ENCODE peak calls at places on chromosome 5, in four cellular contexts. U, C, X and H are unnamed samples.

GRCh38 chr5:114449836-114450515 is 88.1 kb downstream of the KCNN2 start:
- DNase-seq in C (peak; percentile 73), U (peak; percentile 61), X (peak; percentile 55), H (peak; percentile 23)

GRCh38 chr5:83430130-83431010 is 41.2 kb upstream of the VCAN start:
- DNase-seq in U (peak; percentile 30), X (peak; percentile 53), C (no peak), H (peak; percentile 26)

GRCh38 chr5:80809451-80809850 is 150.7 kb upstream of the RASGRF2 start:
- DNase-seq in U (no peak), C (no peak), X (no peak), H (no peak)

GRCh38 chr5:39024005-39024404 is 50.2 kb downstream of the RICTOR start:
- DNase-seq in C (no peak), U (no peak), X (no peak), H (no peak)

GRCh38 chr5:96256795-96257470 is 176.1 kb downstream of the PCSK1 start:
- DNase-seq in C (no peak), U (peak; percentile 17), X (no peak), H (peak; percentile 78)

GRCh38 chr5:111453747-111454146 is 58.6 kb downstream of the STARD4 start:
- DNase-seq in C (no peak), X (no peak), U (no peak), H (no peak)

GRCh38 chr5:142644640-142645361 is 41.1 kb downstream of the FGF1 start:
- DNase-seq in U (no peak), C (no peak), X (no peak), H (peak; percentile 96)

GRCh38 chr5:59506285-59506877 is 387.1 kb downstream of the PDE4D start:
- DNase-seq in X (no peak), U (no peak), C (no peak), H (no peak)

GRCh38 chr5:94505327-94506080 is 112.9 kb downstream of the KIAA0825 start:
- DNase-seq in X (no peak), C (no peak), U (no peak), H (no peak)

GRCh38 chr5:180704362-180704761 is 35.5 kb downstream of the OR2Y1 start:
- DNase-seq in C (no peak), U (no peak), X (no peak), H (no peak)

GRCh38 chr5:140822281-140822629 is 842 bp downstream of the PCDHA5 start:
- DNase-seq in U (no peak), C (no peak), X (no peak), H (no peak)

GRCh38 chr5:140828402-140828737 is 610 bp downstream of the PCDHA6 start:
- DNase-seq in C (no peak), X (no peak), U (no peak), H (no peak)

GRCh38 chr5:140823475-140823874 is 2.1 kb downstream of the PCDHA5 start:
- DNase-seq in C (no peak), X (no peak), U (no peak), H (no peak)

GRCh38 chr5:140827704-140828401 is at the start of gene PCDHA6:
- DNase-seq in X (no peak), C (no peak), U (no peak), H (no peak)
- H3K4me3 ChIP-seq in X (no peak within 1 kb of the TSS), C (peak within 1 kb of the TSS; percentile 6), U (no peak within 1 kb of the TSS), H (no peak within 1 kb of the TSS)

DNA sequence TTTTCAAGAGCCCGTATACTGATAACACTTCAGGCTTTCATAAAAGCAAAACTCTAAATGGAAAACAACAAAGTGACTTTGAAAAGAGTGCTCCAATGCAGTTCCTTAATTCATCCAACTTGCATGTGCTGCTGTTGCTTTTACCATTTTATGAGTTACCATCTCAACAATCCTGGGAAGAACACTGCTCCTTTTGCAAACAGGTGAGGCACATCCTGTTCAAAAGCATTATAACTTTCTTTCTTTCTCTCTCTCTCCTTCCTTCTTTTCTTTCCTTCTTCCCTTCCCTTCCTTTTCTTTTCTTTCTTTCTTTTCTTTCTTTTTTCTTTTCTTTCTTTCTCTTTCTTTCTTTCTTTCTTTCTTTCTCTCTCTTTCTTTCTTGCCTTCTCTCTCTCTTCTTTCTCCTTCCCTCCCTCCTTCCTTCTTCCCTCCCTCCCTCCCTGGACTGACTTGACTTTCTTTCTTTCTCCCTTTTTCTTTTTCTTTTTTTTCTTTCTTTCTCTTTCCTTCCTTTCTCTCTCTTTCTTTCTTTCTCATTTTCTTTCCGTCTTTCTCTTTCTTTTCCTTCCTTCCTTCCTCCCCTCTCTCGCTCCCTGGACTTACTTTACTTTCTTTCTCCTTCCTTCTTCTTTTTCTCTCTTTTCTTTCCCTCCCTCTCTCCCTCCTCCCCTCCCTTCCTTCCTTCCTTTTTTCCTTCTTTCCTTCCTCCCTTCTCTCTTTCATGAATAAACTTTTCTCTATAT is 11.2 kb upstream of the PARP8 start:
- DNase-seq in U (no peak), X (no peak), C (no peak), H (no peak)
- TF ChIP-seq CTCF in U (no peak), X (no peak), C (no peak), H (no peak)

GRCh38 chr5:154830219-154830595 is 20.2 kb downstream of the FAXDC2 start:
- DNase-seq in X (no peak), U (no peak), C (no peak), H (no peak)

GRCh38 chr5:154829181-154829588 is 21.2 kb downstream of the FAXDC2 start:
- DNase-seq in C (no peak), X (no peak), U (no peak), H (no peak)

GRCh38 chr5:154830596-154830995 is 19.8 kb downstream of the FAXDC2 start:
- DNase-seq in X (no peak), C (no peak), U (no peak), H (no peak)

GRCh38 chr5:154831451-154831850 is 19.0 kb downstream of the FAXDC2 start:
- DNase-seq in U (no peak), C (no peak), X (no peak), H (no peak)

DNA sequence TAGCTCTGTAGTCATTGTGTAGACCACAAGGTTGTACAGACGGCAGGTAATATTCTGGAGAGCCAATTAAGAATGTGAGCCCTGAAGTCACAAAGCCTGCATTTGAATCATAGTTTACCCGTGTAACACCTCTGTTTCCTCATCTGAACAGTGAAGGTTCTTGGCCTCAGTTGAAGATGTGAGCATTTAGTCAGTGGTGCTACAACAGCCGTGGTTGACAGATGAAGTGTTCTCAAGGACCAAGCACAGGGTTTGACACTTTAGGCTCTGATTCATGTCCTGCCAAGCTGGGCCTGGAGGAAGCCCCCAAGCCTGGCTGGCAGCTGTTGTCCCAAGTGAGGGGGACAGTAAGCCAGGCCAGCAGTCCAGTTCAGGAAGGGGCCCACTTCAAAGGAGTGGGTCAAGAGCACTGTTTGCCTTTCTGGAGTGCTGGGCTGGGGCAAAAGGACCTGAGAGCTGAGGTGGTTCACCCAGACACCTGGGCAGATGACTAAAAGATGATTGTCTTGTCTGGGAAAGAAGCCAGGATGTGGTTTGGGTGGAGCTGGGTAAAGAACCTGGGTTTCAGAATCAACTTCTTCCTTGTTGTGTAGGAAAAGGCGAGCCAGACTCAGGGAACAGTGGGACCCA is 20.7 kb downstream of the FAXDC2 start:
- DNase-seq in X (no peak), C (peak; percentile 71), U (no peak), H (no peak)
- H3K4me3 ChIP-seq in X (no peak overlapping the region), C (no peak overlapping the region), U (no peak overlapping the region), H (no peak overlapping the region)

GRCh38 chr5:108060340-108060739 is 321.6 kb downstream of the FBXL17 start:
- DNase-seq in X (no peak), C (no peak), U (no peak), H (no peak)
- TF ChIP-seq CTCF in X (no peak), C (no peak), U (no peak), H (no peak)

DNA sequence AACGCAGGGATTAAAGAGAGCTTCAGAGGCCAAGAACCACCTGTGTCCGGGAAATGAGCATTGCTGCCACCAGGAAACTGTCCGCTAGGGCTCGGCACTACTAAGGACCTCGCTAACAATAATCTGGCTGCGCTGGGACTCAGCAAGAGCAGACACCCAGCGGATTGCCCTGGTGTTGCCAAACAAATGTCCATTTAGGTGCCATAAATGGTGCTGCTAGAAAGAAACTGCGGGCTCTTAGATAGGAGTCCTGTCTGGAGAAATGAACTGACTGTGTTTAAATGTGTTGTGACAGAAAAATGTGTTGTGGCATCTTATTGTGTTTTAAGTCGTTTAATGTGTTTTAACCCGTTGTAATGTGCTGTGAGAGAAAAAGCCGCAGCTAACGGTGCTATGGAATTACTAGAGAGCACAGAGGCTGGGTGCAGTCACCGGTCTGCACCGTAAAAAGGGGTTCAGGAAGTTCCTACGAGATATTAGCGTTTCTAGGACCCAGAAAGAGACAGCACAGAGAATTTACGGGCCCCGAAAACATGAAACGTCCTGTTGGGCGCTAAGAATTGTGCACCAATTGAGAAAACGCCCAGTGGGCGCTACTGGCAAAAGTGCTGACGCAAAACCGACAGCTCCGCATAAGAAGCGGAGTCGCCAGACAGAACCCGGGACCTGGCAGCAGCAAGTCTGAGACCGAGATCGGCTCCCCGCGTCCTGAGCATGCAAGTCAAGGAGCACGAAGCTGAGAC is 90.6 kb downstream of the ANXA2R start:
- DNase-seq in X (peak; percentile 48), U (peak; percentile 51), C (peak; percentile 77), H (peak; percentile 44)
- H3K4me3 ChIP-seq in X (no peak overlapping the region), U (peak overlapping the region; percentile 75), C (peak overlapping the region; percentile 56), H (peak overlapping the region; percentile 36)

GRCh38 chr5:134877159-134877558 is 3.0 kb downstream of the TXNDC15 start:
- DNase-seq in X (no peak), U (no peak), C (no peak), H (no peak)

GRCh38 chr5:134874831-134875655 is 872 bp downstream of the TXNDC15 start:
- DNase-seq in U (peak; percentile 68), C (peak; percentile 66), X (peak; percentile 58), H (peak; percentile 68)

GRCh38 chr5:134878403-134878802 is 4.2 kb downstream of the TXNDC15 start:
- DNase-seq in U (no peak), C (no peak), X (no peak), H (no peak)

GRCh38 chr5:134873494-134873893 is 677 bp upstream of the TXNDC15 start:
- DNase-seq in X (no peak), U (no peak), C (no peak), H (no peak)

DNA sequence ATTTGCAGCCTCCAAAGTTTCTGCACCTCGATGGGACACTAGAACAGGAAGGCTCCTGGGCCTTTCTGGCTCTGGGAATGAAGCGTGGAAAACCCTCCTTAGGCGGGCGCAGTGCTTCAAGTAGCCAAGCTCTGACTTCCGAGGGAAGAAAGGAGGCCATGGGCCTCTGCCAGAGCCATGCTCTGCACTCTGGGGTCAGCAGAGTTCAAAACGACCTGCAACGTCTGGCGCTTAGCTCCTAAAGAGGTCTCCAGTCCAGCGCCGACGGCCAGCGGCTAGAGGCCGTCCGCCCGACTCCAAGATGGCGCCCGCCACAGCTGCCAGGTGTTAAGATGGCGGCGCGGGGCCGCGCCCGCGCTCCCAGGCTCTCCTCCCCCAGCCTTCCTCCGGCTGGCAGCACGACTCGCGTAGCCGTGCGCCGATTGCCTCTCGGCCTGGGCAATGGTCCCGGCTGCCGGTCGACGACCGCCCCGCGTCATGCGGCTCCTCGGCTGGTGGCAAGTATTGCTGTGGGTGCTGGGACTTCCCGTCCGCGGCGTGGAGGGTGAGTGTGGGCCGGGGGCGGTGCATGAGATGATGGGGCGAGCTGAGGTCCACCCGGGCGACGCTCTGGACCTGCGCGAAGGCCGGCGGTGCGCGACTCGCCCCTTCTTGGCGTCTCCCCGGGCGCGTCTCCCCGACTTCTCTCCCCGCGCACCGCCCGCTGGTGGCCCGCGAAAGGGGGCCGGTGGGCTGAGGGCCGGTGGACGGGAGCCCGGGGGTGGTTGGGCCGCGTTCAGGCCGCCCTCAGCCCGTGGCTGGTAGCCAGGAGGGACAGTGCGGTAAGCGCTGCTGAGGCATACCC is at the start of gene TXNDC15:
- DNase-seq in U (peak; percentile 89), X (peak; percentile 83), C (peak; percentile 95), H (peak; percentile 51)
- TF ChIP-seq CTCF in U (no peak), X (no peak), C (no peak), H (no peak)